ENCODE peak calls at places on chromosome 4, in six cellular contexts. One of them, this sample, is unnamed.

GRCh38 chr4:142846729-142847606 is 867 bp upstream of the INPP4B start:
- DNase-seq in astrocyte of the spinal cord: peak
- DNase-seq in GM04503: no peak
- DNase-seq in NCI-H1105: peak
- DNase-seq in right cardiac atrium: peak
- DNase-seq in GM13976: peak
- DNase-seq in this sample: peak

GRCh38 chr4:181597766-181598165 is 645.4 kb upstream of the TENM3 start:
- DNase-seq in astrocyte of the spinal cord: peak
- DNase-seq in NCI-H1105: no peak
- DNase-seq in GM04503: no peak
- DNase-seq in right cardiac atrium: no peak
- DNase-seq in GM13976: no peak
- DNase-seq in this sample: no peak

GRCh38 chr4:141077611-141078225 is 55.6 kb downstream of the RNF150 start:
- DNase-seq in GM04503: no peak
- DNase-seq in NCI-H1105: peak
- DNase-seq in GM13976: no peak
- DNase-seq in right cardiac atrium: no peak
- DNase-seq in astrocyte of the spinal cord: no peak
- DNase-seq in this sample: peak

GRCh38 chr4:168831919-168832745 is 177.9 kb downstream of the CBR4 start:
- DNase-seq in GM13976: peak
- DNase-seq in NCI-H1105: peak
- DNase-seq in right cardiac atrium: peak
- DNase-seq in astrocyte of the spinal cord: peak
- DNase-seq in GM04503: no peak
- DNase-seq in this sample: peak

GRCh38 chr4:111776546-111776945 is 368.7 kb upstream of the FAM241A start:
- DNase-seq in GM04503: peak
- DNase-seq in astrocyte of the spinal cord: peak
- DNase-seq in NCI-H1105: no peak
- DNase-seq in GM13976: no peak
- DNase-seq in right cardiac atrium: no peak
- DNase-seq in this sample: no peak

GRCh38 chr4:88582493-88582892 is 9.8 kb upstream of the HERC3 start:
- DNase-seq in right cardiac atrium: no peak
- DNase-seq in GM04503: no peak
- DNase-seq in astrocyte of the spinal cord: no peak
- DNase-seq in NCI-H1105: no peak
- DNase-seq in GM13976: no peak
- DNase-seq in this sample: no peak

GRCh38 chr4:83252782-83253405 is 31.7 kb downstream of the COQ2 start:
- DNase-seq in GM04503: no peak
- DNase-seq in astrocyte of the spinal cord: peak
- DNase-seq in right cardiac atrium: peak
- DNase-seq in GM13976: peak
- DNase-seq in NCI-H1105: peak
- DNase-seq in this sample: peak

GRCh38 chr4:52915730-52916129 is 53.6 kb downstream of the RASL11B start:
- DNase-seq in NCI-H1105: no peak
- DNase-seq in astrocyte of the spinal cord: no peak
- DNase-seq in GM13976: no peak
- DNase-seq in right cardiac atrium: no peak
- DNase-seq in GM04503: no peak
- DNase-seq in this sample: no peak

GRCh38 chr4:185779520-185779919 is 32.5 kb downstream of the SORBS2 start:
- DNase-seq in GM04503: no peak
- DNase-seq in right cardiac atrium: no peak
- DNase-seq in GM13976: no peak
- DNase-seq in astrocyte of the spinal cord: peak
- DNase-seq in NCI-H1105: no peak
- DNase-seq in this sample: no peak

GRCh38 chr4:93814722-93815121 is 13.8 kb upstream of the ATOH1 start:
- DNase-seq in GM13976: no peak
- DNase-seq in right cardiac atrium: peak
- DNase-seq in NCI-H1105: no peak
- DNase-seq in GM04503: no peak
- DNase-seq in astrocyte of the spinal cord: no peak
- DNase-seq in this sample: no peak

GRCh38 chr4:26542996-26543395 is 40.9 kb upstream of the TBC1D19 start:
- DNase-seq in astrocyte of the spinal cord: peak
- DNase-seq in GM13976: no peak
- DNase-seq in right cardiac atrium: no peak
- DNase-seq in GM04503: no peak
- DNase-seq in NCI-H1105: no peak
- DNase-seq in this sample: no peak

GRCh38 chr4:41148292-41148691 is 66.0 kb downstream of the APBB2 start:
- DNase-seq in right cardiac atrium: no peak
- DNase-seq in NCI-H1105: no peak
- DNase-seq in astrocyte of the spinal cord: no peak
- DNase-seq in GM04503: no peak
- DNase-seq in GM13976: no peak
- DNase-seq in this sample: no peak

GRCh38 chr4:3136454-3136853 is 62.0 kb downstream of the HTT start:
- DNase-seq in GM04503: no peak
- DNase-seq in right cardiac atrium: no peak
- DNase-seq in GM13976: no peak
- DNase-seq in NCI-H1105: no peak
- DNase-seq in astrocyte of the spinal cord: peak
- DNase-seq in this sample: no peak

GRCh38 chr4:26242451-26242850 is 78.4 kb upstream of the RBPJ start:
- DNase-seq in GM04503: no peak
- DNase-seq in GM13976: no peak
- DNase-seq in NCI-H1105: no peak
- DNase-seq in astrocyte of the spinal cord: peak
- DNase-seq in right cardiac atrium: no peak
- DNase-seq in this sample: no peak

GRCh38 chr4:40211224-40212185 is 14.7 kb downstream of the RHOH start:
- DNase-seq in astrocyte of the spinal cord: no peak
- DNase-seq in NCI-H1105: no peak
- DNase-seq in right cardiac atrium: no peak
- DNase-seq in GM13976: no peak
- DNase-seq in GM04503: no peak
- DNase-seq in this sample: no peak

GRCh38 chr4:122705035-122705434 is 27.5 kb upstream of the BBS12 start:
- DNase-seq in astrocyte of the spinal cord: no peak
- DNase-seq in NCI-H1105: no peak
- DNase-seq in GM13976: no peak
- DNase-seq in GM04503: no peak
- DNase-seq in right cardiac atrium: no peak
- DNase-seq in this sample: no peak

GRCh38 chr4:27791640-27792039 is 931.0 kb downstream of the STIM2 start:
- DNase-seq in GM13976: no peak
- DNase-seq in NCI-H1105: no peak
- DNase-seq in astrocyte of the spinal cord: peak
- DNase-seq in right cardiac atrium: no peak
- DNase-seq in GM04503: no peak
- DNase-seq in this sample: no peak

GRCh38 chr4:159269956-159270355 is 167.1 kb downstream of the RAPGEF2 start:
- DNase-seq in NCI-H1105: no peak
- DNase-seq in astrocyte of the spinal cord: no peak
- DNase-seq in GM13976: no peak
- DNase-seq in GM04503: no peak
- DNase-seq in right cardiac atrium: no peak
- DNase-seq in this sample: no peak

GRCh38 chr4:159390648-159391047 is 287.8 kb downstream of the RAPGEF2 start:
- DNase-seq in right cardiac atrium: no peak
- DNase-seq in NCI-H1105: no peak
- DNase-seq in GM04503: peak
- DNase-seq in GM13976: no peak
- DNase-seq in astrocyte of the spinal cord: peak
- DNase-seq in this sample: no peak

GRCh38 chr4:170522427-170522970 is 432.7 kb upstream of the AADAT start:
- DNase-seq in GM13976: no peak
- DNase-seq in NCI-H1105: no peak
- DNase-seq in right cardiac atrium: peak
- DNase-seq in GM04503: no peak
- DNase-seq in astrocyte of the spinal cord: no peak
- DNase-seq in this sample: no peak

GRCh38 chr4:86011117-86011516 is 348.7 kb downstream of the MAPK10 start:
- DNase-seq in NCI-H1105: no peak
- DNase-seq in right cardiac atrium: no peak
- DNase-seq in GM13976: no peak
- DNase-seq in GM04503: peak
- DNase-seq in astrocyte of the spinal cord: peak
- DNase-seq in this sample: no peak

GRCh38 chr4:189124149-189124758 is 816.4 kb upstream of the FRG1 start:
- DNase-seq in right cardiac atrium: peak
- DNase-seq in NCI-H1105: no peak
- DNase-seq in GM04503: peak
- DNase-seq in astrocyte of the spinal cord: peak
- DNase-seq in GM13976: no peak
- DNase-seq in this sample: no peak

GRCh38 chr4:148141536-148141935 is 300.7 kb downstream of the NR3C2 start:
- DNase-seq in GM04503: no peak
- DNase-seq in GM13976: no peak
- DNase-seq in astrocyte of the spinal cord: no peak
- DNase-seq in NCI-H1105: no peak
- DNase-seq in right cardiac atrium: no peak
- DNase-seq in this sample: no peak

GRCh38 chr4:142596595-142596994 is 249.5 kb downstream of the INPP4B start:
- DNase-seq in GM13976: no peak
- DNase-seq in right cardiac atrium: no peak
- DNase-seq in astrocyte of the spinal cord: no peak
- DNase-seq in NCI-H1105: no peak
- DNase-seq in GM04503: no peak
- DNase-seq in this sample: no peak

GRCh38 chr4:48015678-48016077 is 803 bp downstream of the CNGA1 start:
- DNase-seq in astrocyte of the spinal cord: no peak
- DNase-seq in GM04503: no peak
- DNase-seq in NCI-H1105: no peak
- DNase-seq in right cardiac atrium: no peak
- DNase-seq in GM13976: no peak
- DNase-seq in this sample: no peak

GRCh38 chr4:152516156-152516555 is 19.7 kb downstream of the FBXW7 start:
- DNase-seq in GM04503: no peak
- DNase-seq in right cardiac atrium: no peak
- DNase-seq in NCI-H1105: no peak
- DNase-seq in GM13976: no peak
- DNase-seq in astrocyte of the spinal cord: no peak
- DNase-seq in this sample: no peak

GRCh38 chr4:114265342-114265741 is 285.9 kb upstream of the ARSJ start:
- DNase-seq in right cardiac atrium: no peak
- DNase-seq in NCI-H1105: peak
- DNase-seq in GM04503: no peak
- DNase-seq in astrocyte of the spinal cord: no peak
- DNase-seq in GM13976: no peak
- DNase-seq in this sample: no peak

GRCh38 chr4:90099795-90100194 is 27.4 kb upstream of the CCSER1 start:
- DNase-seq in NCI-H1105: no peak
- DNase-seq in astrocyte of the spinal cord: peak
- DNase-seq in GM13976: no peak
- DNase-seq in GM04503: no peak
- DNase-seq in right cardiac atrium: no peak
- DNase-seq in this sample: no peak

GRCh38 chr4:169823685-169824084 is 65.9 kb upstream of the HPF1 start:
- DNase-seq in GM04503: peak
- DNase-seq in right cardiac atrium: no peak
- DNase-seq in GM13976: peak
- DNase-seq in astrocyte of the spinal cord: peak
- DNase-seq in NCI-H1105: no peak
- DNase-seq in this sample: no peak

GRCh38 chr4:176792348-176793059 is at the start of gene VEGFC:
- DNase-seq in NCI-H1105: peak
- DNase-seq in right cardiac atrium: peak
- DNase-seq in GM04503: no peak
- DNase-seq in astrocyte of the spinal cord: peak
- DNase-seq in GM13976: peak
- DNase-seq in this sample: peak

GRCh38 chr4:40688446-40689095 is 58.9 kb upstream of the RBM47 start:
- DNase-seq in GM04503: no peak
- DNase-seq in astrocyte of the spinal cord: no peak
- DNase-seq in right cardiac atrium: no peak
- DNase-seq in GM13976: no peak
- DNase-seq in NCI-H1105: no peak
- DNase-seq in this sample: no peak

GRCh38 chr4:147596976-147597375 is 20.2 kb upstream of the TMEM184C start:
- DNase-seq in astrocyte of the spinal cord: peak
- DNase-seq in right cardiac atrium: no peak
- DNase-seq in GM13976: no peak
- DNase-seq in NCI-H1105: peak
- DNase-seq in GM04503: peak
- DNase-seq in this sample: no peak

GRCh38 chr4:169314906-169315305 is 44.1 kb upstream of the SH3RF1 start:
- DNase-seq in NCI-H1105: peak
- DNase-seq in right cardiac atrium: peak
- DNase-seq in GM13976: no peak
- DNase-seq in astrocyte of the spinal cord: peak
- DNase-seq in GM04503: no peak
- DNase-seq in this sample: peak

GRCh38 chr4:134906404-134907023 is 704.9 kb upstream of the PABPC4L start:
- DNase-seq in NCI-H1105: no peak
- DNase-seq in GM13976: no peak
- DNase-seq in astrocyte of the spinal cord: peak
- DNase-seq in GM04503: no peak
- DNase-seq in right cardiac atrium: no peak
- DNase-seq in this sample: no peak

GRCh38 chr4:37671072-37671471 is 15.1 kb downstream of the RELL1 start:
- DNase-seq in astrocyte of the spinal cord: no peak
- DNase-seq in GM04503: no peak
- DNase-seq in NCI-H1105: no peak
- DNase-seq in GM13976: no peak
- DNase-seq in right cardiac atrium: no peak
- DNase-seq in this sample: no peak

GRCh38 chr4:113872426-113873260 is 106.8 kb downstream of the ARSJ start:
- DNase-seq in NCI-H1105: no peak
- DNase-seq in GM13976: no peak
- DNase-seq in astrocyte of the spinal cord: peak
- DNase-seq in GM04503: no peak
- DNase-seq in right cardiac atrium: no peak
- DNase-seq in this sample: no peak

GRCh38 chr4:66639361-66639760 is 905.9 kb downstream of the CENPC start:
- DNase-seq in GM13976: no peak
- DNase-seq in astrocyte of the spinal cord: peak
- DNase-seq in NCI-H1105: peak
- DNase-seq in right cardiac atrium: no peak
- DNase-seq in GM04503: no peak
- DNase-seq in this sample: no peak

GRCh38 chr4:113636877-113637276 is 124.7 kb downstream of the CAMK2D start:
- DNase-seq in NCI-H1105: no peak
- DNase-seq in GM04503: no peak
- DNase-seq in right cardiac atrium: no peak
- DNase-seq in astrocyte of the spinal cord: peak
- DNase-seq in GM13976: no peak
- DNase-seq in this sample: no peak

GRCh38 chr4:162645381-162645780 is 481.6 kb upstream of the FSTL5 start:
- DNase-seq in NCI-H1105: no peak
- DNase-seq in right cardiac atrium: no peak
- DNase-seq in astrocyte of the spinal cord: no peak
- DNase-seq in GM13976: no peak
- DNase-seq in GM04503: no peak
- DNase-seq in this sample: no peak

This sample was measured in heart left ventricle.